ENCODE peak calls at places on chromosome 9, in five cellular contexts. B is neural crest cell; O is A673; D is naive thymus-derived CD8-positive, alpha-beta T cell; H is ecto neural progenitor cell. I is an unnamed sample.

GRCh38 chr9:89617978-89618377 is 13.2 kb downstream of the GADD45G start:
- DNase-seq in H (no peak), B (no peak), O (no peak), D (no peak), I (no peak)

GRCh38 chr9:115808695-115809094 is 344.9 kb upstream of the PAPPA start:
- DNase-seq in O (no peak), D (no peak), B (no peak), H (no peak), I (no peak)

GRCh38 chr9:14340536-14340935 is 26.6 kb upstream of the NFIB start:
- DNase-seq in O (no peak), D (no peak), B (no peak), H (no peak), I (no peak)

GRCh38 chr9:93187047-93187446 is 3.1 kb downstream of the WNK2 start:
- DNase-seq in O (no peak), D (no peak), H (peak), B (no peak), I (no peak)

GRCh38 chr9:23830949-23831730 is 5.1 kb upstream of the ELAVL2 start:
- DNase-seq in H (no peak), O (no peak), B (peak), D (no peak), I (no peak)

GRCh38 chr9:17531642-17532254 is 47.1 kb upstream of the SH3GL2 start:
- DNase-seq in D (no peak), H (peak), O (peak), B (peak), I (no peak)

GRCh38 chr9:133945314-133945975 is 46.7 kb downstream of the VAV2 start:
- DNase-seq in H (no peak), B (no peak), O (no peak), D (no peak), I (no peak)

GRCh38 chr9:35287986-35288515 is 126.2 kb downstream of the UNC13B start:
- DNase-seq in H (no peak), D (no peak), O (no peak), B (no peak), I (no peak)

GRCh38 chr9:92426501-92426900 is 2.2 kb upstream of the OMD start:
- DNase-seq in O (no peak), D (no peak), B (no peak), H (no peak), I (no peak)

GRCh38 chr9:96450613-96451544 is 910 bp downstream of the HABP4 start:
- DNase-seq in B (peak), O (peak), H (peak), D (peak), I (peak)

GRCh38 chr9:77820293-77820954 is 172.3 kb upstream of the GNA14 start:
- DNase-seq in O (peak), H (no peak), D (no peak), B (no peak), I (no peak)

GRCh38 chr9:132210472-132211145 is 48.8 kb downstream of the NTNG2 start:
- DNase-seq in B (no peak), O (no peak), D (no peak), H (no peak), I (no peak)

GRCh38 chr9:78893758-78894157 is 596.8 kb downstream of the PSAT1 start:
- DNase-seq in D (no peak), B (no peak), H (no peak), O (no peak), I (no peak)

GRCh38 chr9:15308511-15308910 is 1.5 kb upstream of the TTC39B start:
- DNase-seq in O (no peak), H (no peak), D (no peak), B (no peak), I (no peak)

GRCh38 chr9:36208521-36209253 is 18.0 kb downstream of the CLTA start:
- DNase-seq in D (no peak), B (no peak), H (no peak), O (no peak), I (no peak)

GRCh38 chr9:6243746-6244145 is 28.1 kb downstream of the IL33 start:
- DNase-seq in H (no peak), O (peak), B (no peak), D (no peak), I (no peak)

GRCh38 chr9:105681724-105682123 is 12.6 kb upstream of the TMEM38B start:
- DNase-seq in O (peak), D (no peak), H (no peak), B (no peak), I (no peak)

GRCh38 chr9:34049630-34050384 is 1.1 kb upstream of the UBAP2 start:
- DNase-seq in B (no peak), H (peak), D (no peak), O (no peak), I (no peak)

GRCh38 chr9:126326228-126327015 is at the start of gene MVB12B:
- DNase-seq in D (peak), H (peak), B (peak), O (peak), I (no peak)

GRCh38 chr9:69379250-69379982 is 54.4 kb downstream of the ENTREP1 start:
- DNase-seq in B (no peak), D (no peak), H (no peak), O (no peak), I (no peak)

GRCh38 chr9:124660341-124660801 is 110.7 kb downstream of the NR6A1 start:
- DNase-seq in B (peak), O (peak), H (peak), D (no peak), I (no peak)

GRCh38 chr9:125172351-125172750 is 17.3 kb downstream of the PPP6C start:
- DNase-seq in D (no peak), H (no peak), B (no peak), O (peak), I (no peak)

GRCh38 chr9:4229252-4229651 is 70.6 kb downstream of the GLIS3 start:
- DNase-seq in B (no peak), H (no peak), O (no peak), D (no peak), I (no peak)

GRCh38 chr9:130327781-130328348 is 62.3 kb downstream of the HMCN2 start:
- DNase-seq in D (no peak), B (no peak), H (no peak), O (no peak), I (no peak)

GRCh38 chr9:97628668-97629067 is 4.5 kb downstream of the TSTD2 start:
- DNase-seq in B (no peak), O (no peak), H (peak), D (no peak), I (no peak)

GRCh38 chr9:116736406-116736805 is 49.3 kb downstream of the TRIM32 start:
- DNase-seq in O (no peak), H (no peak), B (no peak), D (no peak), I (no peak)

GRCh38 chr9:87112656-87113055 is 165.3 kb upstream of the GAS1 start:
- DNase-seq in D (no peak), H (no peak), O (no peak), B (no peak), I (no peak)

GRCh38 chr9:5735072-5735471 is 97.8 kb downstream of the ERMP1 start:
- DNase-seq in H (no peak), O (no peak), D (no peak), B (no peak), I (no peak)

GRCh38 chr9:113940077-113940476 is 64.0 kb downstream of the ZNF618 start:
- DNase-seq in O (no peak), B (no peak), D (no peak), H (no peak), I (no peak)

GRCh38 chr9:81814794-81815464 is 113.3 kb upstream of the SPATA31D4 start:
- DNase-seq in O (no peak), B (no peak), D (no peak), H (no peak), I (no peak)

GRCh38 chr9:124590886-124591641 is 83.9 kb upstream of the NR5A1 start:
- DNase-seq in O (peak), B (no peak), H (no peak), D (no peak), I (no peak)

GRCh38 chr9:93992830-93993229 is 37.7 kb upstream of the BARX1 start:
- DNase-seq in D (no peak), B (no peak), O (no peak), H (no peak), I (no peak)

GRCh38 chr9:95516736-95517558 is at the start of gene PTCH1:
- DNase-seq in H (peak), B (peak), O (peak), D (peak), I (peak)

GRCh38 chr9:22863106-22863505 is 416.5 kb downstream of the DMRTA1 start:
- DNase-seq in O (no peak), D (no peak), B (no peak), H (no peak), I (no peak)